ENCODE peak calls at places on chromosomes 5 and 9, in four cellular contexts. P is neural crest cell, Q is upper lobe of left lung, E is GM20000. C is an unnamed sample.

GRCh38 chr9:98488578-98489312 is 220.0 kb downstream of the GABBR2 start:
- DNase-seq in P (no peak), Q (peak; percentile 62), E (no peak), C (no peak)

GRCh38 chr5:156149203-156149602 is 177.8 kb upstream of the SGCD start:
- DNase-seq in P (no peak), Q (no peak), E (no peak), C (no peak)

GRCh38 chr5:67681703-67682102 is 485.1 kb upstream of the CD180 start:
- DNase-seq in P (no peak), Q (no peak), E (no peak), C (no peak)

GRCh38 chr9:35935755-35936509 is 22.0 kb downstream of the OR2S2 start:
- DNase-seq in P (no peak), Q (no peak), E (no peak), C (no peak)

GRCh38 chr5:163696270-163696887 is 191.0 kb downstream of the MAT2B start:
- DNase-seq in P (peak; percentile 47), Q (peak; percentile 23), E (peak; percentile 43), C (peak; percentile 12)

GRCh38 chr5:97591781-97592180 is 408.7 kb upstream of the RIOK2 start:
- DNase-seq in P (no peak), Q (no peak), E (no peak), C (no peak)

GRCh38 chr5:97728920-97729319 is 545.9 kb upstream of the RIOK2 start:
- DNase-seq in P (no peak), Q (no peak), E (no peak), C (no peak)

GRCh38 chr5:141848771-141849370 is 29.3 kb downstream of the PCDH1 start:
- DNase-seq in P (no peak), Q (peak; percentile 87), E (peak; percentile 45), C (peak; percentile 53)

GRCh38 chr5:185095-186070 is 5.9 kb upstream of the LRRC14B start:
- DNase-seq in P (no peak), Q (no peak), E (no peak), C (no peak)

GRCh38 chr5:151664694-151665583 is 21.8 kb downstream of the SPARC start:
- DNase-seq in P (no peak), Q (no peak), E (no peak), C (no peak)

GRCh38 chr9:128529191-128529590 is 23.2 kb upstream of the SPTAN1 start:
- DNase-seq in P (no peak), Q (no peak), E (no peak), C (no peak)

GRCh38 chr5:36610629-36611028 is 4.2 kb downstream of the SLC1A3 start:
- DNase-seq in P (no peak), Q (no peak), E (no peak), C (no peak)

GRCh38 chr5:41754857-41755256 is 115.4 kb downstream of the OXCT1 start:
- DNase-seq in P (no peak), Q (no peak), E (peak; percentile 13), C (no peak)
- TF ChIP-seq CTCF in P (peak; percentile 17), Q (no peak), E (no peak), C (no peak)

GRCh38 chr5:90220554-90220953 is 189.0 kb downstream of the CETN3 start:
- DNase-seq in P (no peak), Q (no peak), E (no peak), C (no peak)

GRCh38 chr5:90227688-90228087 is 181.9 kb downstream of the CETN3 start:
- DNase-seq in P (no peak), Q (no peak), E (no peak), C (no peak)

GRCh38 chr5:90224342-90224741 is 185.2 kb downstream of the CETN3 start:
- DNase-seq in P (no peak), Q (no peak), E (no peak), C (no peak)

GRCh38 chr5:90226433-90227099 is 183.0 kb downstream of the CETN3 start:
- DNase-seq in P (no peak), Q (no peak), E (peak; percentile 12), C (no peak)

GRCh38 chr5:90221947-90222346 is 187.6 kb downstream of the CETN3 start:
- DNase-seq in P (no peak), Q (no peak), E (no peak), C (no peak)
- TF ChIP-seq CTCF in P (no peak), Q (no peak), E (no peak), C (no peak)

GRCh38 chr5:171599957-171600612 is 180.6 kb downstream of the FGF18 start:
- DNase-seq in P (no peak), Q (no peak), E (no peak), C (no peak)

GRCh38 chr5:171600736-171601265 is 181.4 kb downstream of the FGF18 start:
- DNase-seq in P (no peak), Q (peak; percentile 76), E (no peak), C (no peak)

GRCh38 chr5:171599396-171599795 is 179.9 kb downstream of the FGF18 start:
- DNase-seq in P (no peak), Q (no peak), E (no peak), C (no peak)

GRCh38 chr5:171596391-171596878 is 177.0 kb downstream of the FGF18 start:
- DNase-seq in P (no peak), Q (peak; percentile 76), E (no peak), C (no peak)

DNA sequence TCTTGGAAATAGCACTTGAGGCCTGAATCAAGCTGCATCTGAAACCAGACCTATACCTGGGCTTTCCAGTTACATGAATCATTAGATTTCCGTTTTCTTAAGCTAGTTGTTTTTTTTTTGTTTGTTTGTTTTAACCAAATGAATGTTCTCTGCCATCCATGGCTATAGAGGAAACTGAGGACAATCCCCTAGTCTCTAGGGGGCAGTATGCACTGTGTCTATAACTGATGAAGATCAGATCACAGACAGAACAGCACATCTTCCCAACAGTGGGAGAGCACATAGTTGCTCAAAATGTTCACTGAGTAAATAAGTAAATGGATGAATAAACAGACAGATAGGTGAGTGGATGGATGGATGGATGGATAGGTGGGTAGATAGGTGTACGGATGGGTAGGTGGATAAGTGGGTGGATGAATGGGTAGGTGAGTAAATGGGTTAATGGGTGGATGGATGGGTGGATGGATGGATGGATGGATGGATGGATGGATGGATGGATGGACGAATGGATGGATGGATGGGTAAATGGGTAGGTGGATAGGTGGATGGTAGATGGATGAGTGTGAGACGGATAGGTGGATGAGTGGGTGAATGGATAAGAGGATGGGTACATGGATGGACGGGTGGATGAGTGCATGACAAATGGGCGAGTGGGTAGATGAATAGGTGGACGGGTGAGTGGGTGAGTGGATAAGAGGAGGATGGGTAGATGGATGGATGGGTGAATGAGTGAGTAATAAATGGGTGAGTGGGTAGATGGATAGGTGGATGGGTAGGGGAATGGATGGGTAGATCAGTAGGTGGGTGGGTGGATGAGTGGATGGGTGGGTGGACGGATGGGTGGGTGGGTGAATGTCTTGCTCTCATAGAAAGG is 179.1 kb downstream of the FGF18 start:
- DNase-seq in P (no peak), Q (no peak), E (no peak), C (no peak)
- TF ChIP-seq CTCF in P (peak; percentile 13), Q (no peak), E (no peak), C (no peak)

DNA sequence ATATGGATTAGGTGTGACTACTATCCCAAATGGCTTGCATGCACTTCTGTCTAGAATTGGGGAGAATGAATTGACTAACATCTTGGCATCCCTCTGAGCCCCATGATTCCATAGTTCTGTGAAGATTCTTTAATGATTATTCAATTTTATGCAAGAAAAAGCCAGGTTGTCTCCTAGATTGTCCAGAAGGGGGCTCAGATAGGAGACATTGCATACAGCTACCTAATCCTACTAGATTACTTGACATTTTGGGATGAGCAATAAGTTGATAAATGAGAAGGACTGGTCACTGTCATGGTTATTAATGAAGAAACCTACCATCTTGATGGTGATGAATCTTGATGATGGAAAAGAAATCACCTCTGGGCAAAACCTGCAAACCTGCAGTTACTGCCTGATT is 117.0 kb downstream of the CARTPT start:
- DNase-seq in P (no peak), Q (no peak), E (no peak), C (no peak)
- TF ChIP-seq CTCF in P (peak; percentile 58), Q (no peak), E (no peak), C (no peak)

C was measured in GM13976.